ENCODE peak calls at places on chromosome 21, in nine cellular contexts. W is stimulated activated CD8-positive, alpha-beta memory T cell treated with anti-CD3 and anti-CD28 coated beads, Interleukin-15, amount 100 ng/mL, for 4 hours; V is stimulated activated CD4-positive, alpha-beta T cell treated with anti-CD3 and anti-CD28 coated beads, Interleukin-4, amount 100 ng/mL, for 48 hours; H is CD8-positive, alpha-beta T cell; Z is adipocyte; M is sigmoid colon; G is ACHN; C is iPS DF 6.9; S is HFFc6. K is an unnamed sample.

GRCh38 chr21:26003428-26003827 is 167.1 kb downstream of the APP start:
- DNase-seq in W (no peak), V (no peak), H (no peak), Z (no peak), M (no peak), G (no peak), C (no peak), S (no peak), K (no peak)

GRCh38 chr21:20790113-20790512 is 208.1 kb upstream of the NCAM2 start:
- DNase-seq in W (no peak), V (no peak), H (no peak), Z (no peak), M (no peak), G (no peak), C (peak), S (no peak), K (no peak)

GRCh38 chr21:19640964-19641363 is 1237.4 kb upstream of the TMPRSS15 start:
- DNase-seq in W (no peak), V (no peak), H (no peak), Z (no peak), M (no peak), G (no peak), C (no peak), S (no peak), K (no peak)

GRCh38 chr21:25735895-25736597 is 1.3 kb downstream of the GABPA start:
- DNase-seq in W (no peak), V (no peak), H (no peak), Z (peak), M (no peak), G (peak), C (no peak), S (peak), K (no peak)

GRCh38 chr21:46057111-46057709 is 40.7 kb upstream of the COL6A2 start:
- DNase-seq in W (peak), V (no peak), H (peak), Z (no peak), M (peak), G (no peak), C (no peak), S (no peak), K (no peak)

GRCh38 chr21:29829514-29830255 is 110.1 kb downstream of the GRIK1 start:
- DNase-seq in W (no peak), V (no peak), H (no peak), Z (peak), M (no peak), G (no peak), C (no peak), S (no peak), K (no peak)

GRCh38 chr21:27391990-27392389 is 425.1 kb upstream of the ADAMTS5 start:
- DNase-seq in W (no peak), V (no peak), H (no peak), Z (no peak), M (no peak), G (no peak), C (no peak), S (no peak), K (no peak)

GRCh38 chr21:44272231-44272858 is 10.6 kb upstream of the DNMT3L start:
- DNase-seq in W (no peak), V (no peak), H (no peak), Z (no peak), M (no peak), G (no peak), C (no peak), S (no peak), K (no peak)

GRCh38 chr21:46205121-46205520 is 20.9 kb upstream of the SPATC1L start:
- DNase-seq in W (no peak), V (no peak), H (no peak), Z (no peak), M (peak), G (no peak), C (no peak), S (no peak), K (no peak)

GRCh38 chr21:38255718-38256117 is 1.1 kb upstream of the KCNJ15 start:
- DNase-seq in W (no peak), V (no peak), H (no peak), Z (no peak), M (no peak), G (no peak), C (no peak), S (no peak), K (no peak)

GRCh38 chr21:44755227-44755626 is 43.9 kb upstream of the TSPEAR start:
- DNase-seq in W (no peak), V (no peak), H (no peak), Z (no peak), M (no peak), G (no peak), C (no peak), S (no peak), K (no peak)

GRCh38 chr21:41888749-41889376 is 9.7 kb upstream of the PRDM15 start:
- DNase-seq in W (no peak), V (no peak), H (no peak), Z (no peak), M (no peak), G (no peak), C (no peak), S (no peak), K (no peak)

GRCh38 chr21:28770867-28771661 is 221.6 kb downstream of the LTN1 start:
- DNase-seq in W (no peak), V (no peak), H (no peak), Z (peak), M (peak), G (peak), C (no peak), S (peak), K (no peak)

GRCh38 chr21:45074818-45075605 is 632 bp downstream of the ADARB1 start:
- DNase-seq in W (no peak), V (peak), H (no peak), Z (peak), M (peak), G (peak), C (no peak), S (no peak), K (no peak)

GRCh38 chr21:42201615-42202161 is 17.3 kb upstream of the ABCG1 start:
- DNase-seq in W (no peak), V (no peak), H (no peak), Z (no peak), M (no peak), G (no peak), C (no peak), S (no peak), K (no peak)

GRCh38 chr21:42125571-42126544 is 54.7 kb downstream of the UMODL1 start:
- DNase-seq in W (no peak), V (no peak), H (no peak), Z (peak), M (no peak), G (peak), C (no peak), S (peak), K (no peak)

GRCh38 chr21:33380483-33380998 is 22.7 kb upstream of the IFNGR2 start:
- DNase-seq in W (peak), V (peak), H (peak), Z (peak), M (peak), G (peak), C (no peak), S (peak), K (peak)

GRCh38 chr21:44996096-44996495 is 56.3 kb downstream of the SLX9 start:
- DNase-seq in W (no peak), V (no peak), H (no peak), Z (no peak), M (peak), G (no peak), C (no peak), S (no peak), K (no peak)

GRCh38 chr21:15343066-15343465 is 278.3 kb upstream of the NRIP1 start:
- DNase-seq in W (no peak), V (no peak), H (no peak), Z (no peak), M (no peak), G (no peak), C (no peak), S (no peak), K (no peak)

GRCh38 chr21:15138475-15138874 is 73.7 kb upstream of the NRIP1 start:
- DNase-seq in W (no peak), V (no peak), H (no peak), Z (no peak), M (no peak), G (no peak), C (no peak), S (no peak), K (no peak)

GRCh38 chr21:42388740-42389448 is 7.0 kb downstream of the TMPRSS3 start:
- DNase-seq in W (no peak), V (no peak), H (no peak), Z (no peak), M (peak), G (no peak), C (no peak), S (no peak), K (no peak)

GRCh38 chr21:14942801-14943490 is 121.9 kb downstream of the NRIP1 start:
- DNase-seq in W (no peak), V (no peak), H (no peak), Z (no peak), M (no peak), G (no peak), C (no peak), S (no peak), K (no peak)

GRCh38 chr21:16535100-16535418 is 805.3 kb downstream of the USP25 start:
- DNase-seq in W (no peak), V (no peak), H (no peak), Z (no peak), M (peak), G (peak), C (no peak), S (peak), K (peak)

GRCh38 chr21:37119421-37120218 is 46.6 kb downstream of the TTC3 start:
- DNase-seq in W (no peak), V (no peak), H (no peak), Z (no peak), M (no peak), G (no peak), C (peak), S (no peak), K (no peak)

GRCh38 chr21:34129971-34130597 is 56.7 kb downstream of the MRPS6 start:
- DNase-seq in W (no peak), V (no peak), H (no peak), Z (peak), M (no peak), G (no peak), C (no peak), S (peak), K (no peak)

GRCh38 chr21:43348801-43349261 is 78.1 kb downstream of the SIK1 start:
- DNase-seq in W (no peak), V (no peak), H (no peak), Z (no peak), M (no peak), G (no peak), C (no peak), S (no peak), K (no peak)

GRCh38 chr21:15208787-15209186 is 144.0 kb upstream of the NRIP1 start:
- DNase-seq in W (no peak), V (no peak), H (no peak), Z (no peak), M (no peak), G (no peak), C (no peak), S (no peak), K (no peak)

GRCh38 chr21:27477321-27477720 is 510.4 kb upstream of the ADAMTS5 start:
- DNase-seq in W (no peak), V (no peak), H (no peak), Z (peak), M (no peak), G (no peak), C (no peak), S (no peak), K (no peak)

GRCh38 chr21:14115646-14116045 is 95.1 kb downstream of the LIPI start:
- DNase-seq in W (no peak), V (no peak), H (no peak), Z (no peak), M (no peak), G (no peak), C (no peak), S (no peak), K (no peak)

GRCh38 chr21:23811802-23812201 is 1795.5 kb downstream of the MRPL39 start:
- DNase-seq in W (no peak), V (no peak), H (no peak), Z (no peak), M (no peak), G (no peak), C (no peak), S (no peak), K (no peak)

GRCh38 chr21:41313765-41314164 is 2.8 kb upstream of the FAM3B start:
- DNase-seq in W (no peak), V (no peak), H (no peak), Z (no peak), M (no peak), G (no peak), C (no peak), S (no peak), K (no peak)

GRCh38 chr21:44572959-44573583 is 458 bp upstream of the KRTAP10-4 start:
- DNase-seq in W (no peak), V (no peak), H (no peak), Z (no peak), M (no peak), G (no peak), C (no peak), S (peak), K (no peak)

GRCh38 chr21:42527489-42528158 is 14.0 kb downstream of the SLC37A1 start:
- DNase-seq in W (no peak), V (peak), H (peak), Z (no peak), M (no peak), G (no peak), C (no peak), S (no peak), K (no peak)

GRCh38 chr21:46062471-46063211 is 35.3 kb upstream of the COL6A2 start:
- DNase-seq in W (no peak), V (no peak), H (no peak), Z (peak), M (peak), G (no peak), C (no peak), S (no peak), K (no peak)

GRCh38 chr21:46208761-46209721 is 19.5 kb downstream of the LSS start:
- DNase-seq in W (no peak), V (no peak), H (no peak), Z (no peak), M (peak), G (no peak), C (no peak), S (no peak), K (no peak)

GRCh38 chr21:34100789-34101188 is 27.4 kb downstream of the MRPS6 start:
- DNase-seq in W (no peak), V (no peak), H (no peak), Z (no peak), M (no peak), G (no peak), C (no peak), S (no peak), K (no peak)

GRCh38 chr21:45464309-45464708 is 59.3 kb downstream of the COL18A1 start:
- DNase-seq in W (no peak), V (no peak), H (no peak), Z (no peak), M (no peak), G (no peak), C (no peak), S (no peak), K (no peak)

K was measured in nucleus accumbens.